ENCODE peak calls at places on chromosomes 2 and 18, in nine cellular contexts. Z is stimulated activated CD4-positive, alpha-beta T cell treated with anti-CD3 and anti-CD28 coated beads, Interleukin-1b, Interleukin-23, amount 100 ng/mL, for 24 hours; T is skeletal muscle cell; U is IMR-90; M is naive thymus-derived CD4-positive, alpha-beta T cell; N is NCI-H1092 treated with DMSO at 0.1 percent for 48 hours; V is natural killer cell treated with Interleukin-12 subunit alpha and Interleukin-12 subunit beta and Interleukin-15 and Interleukin-18, amount 100 ng/mL, for 72 hours; B is HTR-8/SVneo; S is activated CD4-positive, alpha-beta T cell treated with anti-CD3 and anti-CD28 coated beads for 48 hours. P is an unnamed sample.
A peak's percentile ranks its signal among the peaks of the same experiment; 100 is the strongest.

GRCh38 chr2:54609647-54610046 is 113.8 kb upstream of the EML6 start:
- DNase-seq in N (no peak), U (no peak), M (no peak), V (no peak), T (no peak), S (no peak), Z (no peak), B (no peak), P (no peak)

GRCh38 chr2:113176696-113177355 is 3.1 kb downstream of the PSD4 start:
- DNase-seq in B (no peak), M (no peak), V (no peak), S (no peak), U (no peak), N (no peak), Z (no peak), T (no peak), P (no peak)

GRCh38 chr2:24245986-24246779 is 71.3 kb downstream of the FAM228A start:
- DNase-seq in S (no peak), N (no peak), T (no peak), Z (no peak), V (no peak), B (no peak), U (peak; percentile 59), M (no peak), P (no peak)

GRCh38 chr2:218292700-218293014 is 354 bp upstream of the TMBIM1 start:
- DNase-seq in B (no peak), M (no peak), T (no peak), V (no peak), S (no peak), N (no peak), Z (no peak), U (no peak), P (no peak)

GRCh38 chr2:231710751-231711676 is 2.7 kb downstream of the PTMA start:
- DNase-seq in V (no peak), N (no peak), M (peak; percentile 19), B (no peak), Z (peak; percentile 18), S (peak; percentile 37), U (no peak), T (no peak), P (no peak)

GRCh38 chr18:9025104-9025838 is 77.2 kb upstream of the NDUFV2 start:
- DNase-seq in Z (no peak), B (peak; percentile 30), N (no peak), U (peak; percentile 81), M (no peak), S (no peak), T (peak; percentile 42), V (no peak), P (no peak)

GRCh38 chr2:15429032-15429431 is 132.1 kb downstream of the NBAS start:
- DNase-seq in M (no peak), N (no peak), U (no peak), S (no peak), T (no peak), Z (no peak), B (no peak), V (no peak), P (no peak)

GRCh38 chr2:230974096-230974913 is 21.6 kb upstream of the SPATA3 start:
- DNase-seq in B (peak; percentile 93), Z (peak; percentile 49), U (peak; percentile 59), V (peak; percentile 92), T (peak; percentile 19), M (peak; percentile 9), N (no peak), S (peak; percentile 77), P (no peak)

GRCh38 chr2:162256621-162257020 is 13.4 kb upstream of the FAP start:
- DNase-seq in S (no peak), N (no peak), Z (no peak), T (no peak), M (no peak), V (no peak), U (peak; percentile 37), B (no peak), P (no peak)

GRCh38 chr18:79826966-79827365 is 29.2 kb downstream of the KCNG2 start:
- DNase-seq in V (no peak), M (no peak), Z (no peak), T (no peak), S (no peak), U (no peak), B (no peak), N (no peak), P (no peak)

GRCh38 chr2:232857158-232857563 is 12.9 kb upstream of the SNORC start:
- DNase-seq in Z (no peak), T (peak; percentile 12), M (no peak), V (no peak), N (no peak), S (no peak), B (no peak), U (peak; percentile 54), P (no peak)

GRCh38 chr18:74139888-74140287 is 7.7 kb downstream of the FBXO15 start:
- DNase-seq in U (peak; percentile 87), T (peak; percentile 41), M (no peak), Z (peak; percentile 25), N (no peak), B (no peak), S (peak; percentile 67), V (no peak), P (no peak)